ENCODE peak calls at places on chromosomes 4 and X, in six cellular contexts. J is NAMALWA, O is iris pigment epithelial cell, T is NCI-H1092 treated with DMSO at 0.1 percent for 48 hours, A is EL, Q is mucosa of descending colon. Z is an unnamed sample.

GRCh38 chr4:88008133-88008621 is 742 bp downstream of the PKD2 start:
- DNase-seq in A (peak; percentile 66), O (peak; percentile 55), Q (peak; percentile 30), J (peak; percentile 10), T (peak; percentile 26), Z (no peak)

GRCh38 chr4:30720656-30721352 is 635 bp downstream of the PCDH7 start:
- DNase-seq in O (peak; percentile 54), Q (peak; percentile 13), T (peak; percentile 28), J (no peak), A (no peak), Z (no peak)

GRCh38 chr4:10173039-10173753 is 56.6 kb upstream of the WDR1 start:
- DNase-seq in A (peak; percentile 65), J (no peak), Q (no peak), T (peak; percentile 44), O (peak; percentile 20), Z (peak; percentile 76)

GRCh38 chr4:147793569-147793968 is 61.7 kb downstream of the ARHGAP10 start:
- DNase-seq in J (no peak), O (peak; percentile 46), Q (no peak), A (no peak), T (no peak), Z (peak; percentile 88)

GRCh38 chrX:63613531-63614028 is 171.4 kb downstream of the ARHGEF9 start:
- DNase-seq in Q (no peak), J (no peak), O (no peak), A (no peak), T (no peak), Z (no peak)

GRCh38 chr4:141329174-141329569 is 108.5 kb downstream of the ZNF330 start:
- DNase-seq in T (no peak), J (no peak), A (peak; percentile 76), O (peak; percentile 97), Q (no peak), Z (peak; percentile 48)

GRCh38 chr4:52001616-52002015 is 18.5 kb downstream of the LRRC66 start:
- DNase-seq in O (peak; percentile 68), T (no peak), A (no peak), J (no peak), Q (no peak), Z (peak; percentile 85)

GRCh38 chr4:105550641-105551040 is 1.8 kb upstream of the ARHGEF38 start:
- DNase-seq in T (no peak), A (no peak), O (no peak), Q (peak; percentile 37), J (no peak), Z (peak; percentile 21)

GRCh38 chr4:100839712-100840111 is 321.9 kb upstream of the EMCN start:
- DNase-seq in O (no peak), J (no peak), A (no peak), Q (no peak), T (no peak), Z (no peak)

GRCh38 chr4:85430697-85431096 is 44.3 kb upstream of the ARHGAP24 start:
- DNase-seq in A (peak; percentile 2), O (peak; percentile 43), T (no peak), Q (no peak), J (no peak), Z (peak; percentile 9)

GRCh38 chr4:150355404-150355803 is 226.5 kb upstream of the MAB21L2 start:
- DNase-seq in A (no peak), T (no peak), Q (no peak), J (no peak), O (no peak), Z (no peak)

GRCh38 chr4:184688447-184688846 is 38.9 kb downstream of the PRIMPOL start:
- DNase-seq in A (peak; percentile 95), O (peak; percentile 94), Q (no peak), J (no peak), T (no peak), Z (peak; percentile 97)

GRCh38 chrX:134761788-134762187 is 103.5 kb upstream of the PLAC1 start:
- DNase-seq in T (peak; percentile 44), A (peak; percentile 26), J (peak; percentile 31), O (peak; percentile 16), Q (peak; percentile 17), Z (no peak)

GRCh38 chr4:22962186-22962786 is 269.5 kb downstream of the GBA3 start:
- DNase-seq in T (peak; percentile 39), A (peak; percentile 43), O (peak; percentile 14), Q (peak; percentile 49), J (peak; percentile 30), Z (peak; percentile 22)

GRCh38 chr4:47704693-47705325 is 133.1 kb downstream of the CORIN start:
- DNase-seq in Q (peak; percentile 21), O (peak; percentile 36), T (peak; percentile 83), J (peak; percentile 35), A (peak; percentile 41), Z (peak; percentile 41)

GRCh38 chr4:7863911-7864681 is 75.6 kb downstream of the AFAP1 start:
- DNase-seq in T (no peak), A (peak; percentile 33), O (peak; percentile 51), Q (no peak), J (peak; percentile 81), Z (peak; percentile 32)

GRCh38 chr4:145840162-145840768 is 98.4 kb downstream of the ZNF827 start:
- DNase-seq in T (peak; percentile 33), J (peak; percentile 83), O (peak; percentile 53), Q (peak; percentile 7), A (peak; percentile 41), Z (peak; percentile 59)

GRCh38 chr4:10460313-10461047 is 3.3 kb upstream of the ZNF518B start:
- DNase-seq in T (no peak), O (no peak), J (no peak), Q (no peak), A (no peak), Z (no peak)

GRCh38 chr4:56658410-56659003 is 22.6 kb downstream of the HOPX start:
- DNase-seq in Q (no peak), T (no peak), O (no peak), J (no peak), A (peak; percentile 23), Z (peak; percentile 52)

GRCh38 chr4:38132140-38132673 is 172.0 kb downstream of the PTTG2 start:
- DNase-seq in A (peak; percentile 78), Q (peak; percentile 68), T (no peak), J (no peak), O (peak; percentile 100), Z (peak; percentile 99)

GRCh38 chr4:153205028-153205648 is 895 bp downstream of the TRIM2 start:
- DNase-seq in J (no peak), O (no peak), Q (peak; percentile 78), A (no peak), T (no peak), Z (no peak)

GRCh38 chr4:20589436-20589835 is 110.8 kb upstream of the PACRGL start:
- DNase-seq in Q (no peak), T (peak; percentile 16), O (no peak), J (no peak), A (no peak), Z (no peak)

GRCh38 chrX:149286940-149287349 is 218.2 kb downstream of the IDS start:
- DNase-seq in O (peak; percentile 40), T (peak; percentile 25), Q (peak; percentile 27), A (peak; percentile 8), J (peak; percentile 58), Z (peak; percentile 30)

GRCh38 chrX:41558531-41558930 is 111.4 kb downstream of the NYX start:
- DNase-seq in A (peak; percentile 21), O (peak; percentile 31), J (peak; percentile 40), Q (no peak), T (no peak), Z (no peak)

GRCh38 chr4:102751964-102752363 is 8.8 kb downstream of the MANBA start:
- DNase-seq in O (no peak), A (no peak), T (no peak), J (no peak), Q (no peak), Z (no peak)

GRCh38 chrX:130028196-130028595 is 45.8 kb downstream of the BCORL1 start:
- DNase-seq in A (peak; percentile 18), T (no peak), J (peak; percentile 30), Q (peak; percentile 78), O (peak; percentile 64), Z (peak; percentile 18)

GRCh38 chr4:125243835-125244397 is 70.8 kb upstream of the FAT4 start:
- DNase-seq in O (peak; percentile 18), A (peak; percentile 10), T (no peak), Q (no peak), J (no peak), Z (peak; percentile 41)

GRCh38 chr4:131339137-131339536 is 1810.0 kb upstream of the PCDH10 start:
- DNase-seq in Q (no peak), A (no peak), J (no peak), T (no peak), O (no peak), Z (no peak)

GRCh38 chr4:136441629-136442282 is 1090.5 kb downstream of the PCDH18 start:
- DNase-seq in T (no peak), Q (no peak), A (no peak), J (no peak), O (no peak), Z (no peak)

GRCh38 chrX:2320580-2321327 is 180.0 kb downstream of the DHRSX start:
- DNase-seq in J (no peak), T (no peak), A (no peak), O (peak; percentile 89), Q (no peak), Z (peak; percentile 81)

GRCh38 chrX:84634201-84634782 is 132.0 kb upstream of the HDX start:
- DNase-seq in J (no peak), A (no peak), T (no peak), Q (no peak), O (no peak), Z (no peak)

Z was measured in bronchial epithelial cell.